ENCODE peak calls at places on chromosome 14, in six cellular contexts. One of them, this sample, is unnamed.

GRCh38 chr14:68968051-68968450 is 11.1 kb downstream of the ACTN1 start:
- DNase-seq in IMR-90: no peak
- DNase-seq in SK-N-SH: no peak
- DNase-seq in astrocyte of the spinal cord: no peak
- DNase-seq in kidney epithelial cell: no peak
- DNase-seq in WTC11: no peak
- DNase-seq in this sample: peak

GRCh38 chr14:36268957-36269734 is 51.3 kb downstream of the MBIP start:
- DNase-seq in IMR-90: no peak
- DNase-seq in SK-N-SH: no peak
- DNase-seq in astrocyte of the spinal cord: no peak
- DNase-seq in kidney epithelial cell: no peak
- DNase-seq in WTC11: no peak
- DNase-seq in this sample: no peak

GRCh38 chr14:98834119-98834518 is 437.9 kb downstream of the BCL11B start:
- DNase-seq in IMR-90: no peak
- DNase-seq in SK-N-SH: no peak
- DNase-seq in astrocyte of the spinal cord: no peak
- DNase-seq in kidney epithelial cell: no peak
- DNase-seq in WTC11: no peak
- DNase-seq in this sample: no peak

GRCh38 chr14:97410667-97411286 is 613.6 kb downstream of the VRK1 start:
- DNase-seq in IMR-90: no peak
- DNase-seq in SK-N-SH: no peak
- DNase-seq in astrocyte of the spinal cord: no peak
- DNase-seq in kidney epithelial cell: no peak
- DNase-seq in WTC11: no peak
- DNase-seq in this sample: no peak

GRCh38 chr14:72855913-72856312 is 38.0 kb downstream of the DPF3 start:
- DNase-seq in IMR-90: peak
- DNase-seq in SK-N-SH: no peak
- DNase-seq in astrocyte of the spinal cord: peak
- DNase-seq in kidney epithelial cell: peak
- DNase-seq in WTC11: no peak
- DNase-seq in this sample: no peak

GRCh38 chr14:22542360-22542759 is 46.7 kb downstream of the DAD1 start:
- DNase-seq in IMR-90: no peak
- DNase-seq in SK-N-SH: no peak
- DNase-seq in astrocyte of the spinal cord: no peak
- DNase-seq in kidney epithelial cell: no peak
- DNase-seq in WTC11: no peak
- DNase-seq in this sample: no peak

GRCh38 chr14:45651906-45652305 is 398.9 kb upstream of the MIS18BP1 start:
- DNase-seq in IMR-90: no peak
- DNase-seq in SK-N-SH: no peak
- DNase-seq in astrocyte of the spinal cord: peak
- DNase-seq in kidney epithelial cell: no peak
- DNase-seq in WTC11: no peak
- DNase-seq in this sample: no peak

GRCh38 chr14:71659165-71659564 is 273.1 kb upstream of the RGS6 start:
- DNase-seq in IMR-90: peak
- DNase-seq in SK-N-SH: no peak
- DNase-seq in astrocyte of the spinal cord: peak
- DNase-seq in kidney epithelial cell: no peak
- DNase-seq in WTC11: no peak
- DNase-seq in this sample: no peak

GRCh38 chr14:39442293-39442692 is 10.1 kb upstream of the FBXO33 start:
- DNase-seq in IMR-90: peak
- DNase-seq in SK-N-SH: no peak
- DNase-seq in astrocyte of the spinal cord: no peak
- DNase-seq in kidney epithelial cell: no peak
- DNase-seq in WTC11: no peak
- DNase-seq in this sample: no peak

GRCh38 chr14:79483472-79483871 is 727.8 kb downstream of the DIO2 start:
- DNase-seq in IMR-90: peak
- DNase-seq in SK-N-SH: no peak
- DNase-seq in astrocyte of the spinal cord: peak
- DNase-seq in kidney epithelial cell: peak
- DNase-seq in WTC11: no peak
- DNase-seq in this sample: no peak

GRCh38 chr14:41925409-41925808 is 318.7 kb downstream of the LRFN5 start:
- DNase-seq in IMR-90: peak
- DNase-seq in SK-N-SH: no peak
- DNase-seq in astrocyte of the spinal cord: peak
- DNase-seq in kidney epithelial cell: no peak
- DNase-seq in WTC11: no peak
- DNase-seq in this sample: no peak

GRCh38 chr14:86003998-86004397 is 474.1 kb downstream of the FLRT2 start:
- DNase-seq in IMR-90: peak
- DNase-seq in SK-N-SH: no peak
- DNase-seq in astrocyte of the spinal cord: peak
- DNase-seq in kidney epithelial cell: no peak
- DNase-seq in WTC11: no peak
- DNase-seq in this sample: peak

GRCh38 chr14:71594828-71595227 is 337.4 kb upstream of the RGS6 start:
- DNase-seq in IMR-90: peak
- DNase-seq in SK-N-SH: no peak
- DNase-seq in astrocyte of the spinal cord: peak
- DNase-seq in kidney epithelial cell: no peak
- DNase-seq in WTC11: no peak
- DNase-seq in this sample: peak

GRCh38 chr14:68135028-68135427 is 315.4 kb downstream of the RAD51B start:
- DNase-seq in IMR-90: no peak
- DNase-seq in SK-N-SH: no peak
- DNase-seq in astrocyte of the spinal cord: no peak
- DNase-seq in kidney epithelial cell: no peak
- DNase-seq in WTC11: no peak
- DNase-seq in this sample: no peak

GRCh38 chr14:100546051-100546443 is 41.2 kb downstream of the BEGAIN start:
- DNase-seq in IMR-90: no peak
- DNase-seq in SK-N-SH: no peak
- DNase-seq in astrocyte of the spinal cord: no peak
- DNase-seq in kidney epithelial cell: no peak
- DNase-seq in WTC11: no peak
- DNase-seq in this sample: no peak

GRCh38 chr14:24367506-24368214 is at the start of gene NFATC4:
- DNase-seq in IMR-90: peak
- DNase-seq in SK-N-SH: peak
- DNase-seq in astrocyte of the spinal cord: peak
- DNase-seq in kidney epithelial cell: peak
- DNase-seq in WTC11: peak
- DNase-seq in this sample: peak

GRCh38 chr14:88588081-88588480 is 25.2 kb downstream of the ZC3H14 start:
- DNase-seq in IMR-90: no peak
- DNase-seq in SK-N-SH: no peak
- DNase-seq in astrocyte of the spinal cord: no peak
- DNase-seq in kidney epithelial cell: no peak
- DNase-seq in WTC11: no peak
- DNase-seq in this sample: no peak

GRCh38 chr14:68884031-68885030 is 91.5 kb upstream of the ZFP36L1 start:
- DNase-seq in IMR-90: peak
- DNase-seq in SK-N-SH: no peak
- DNase-seq in astrocyte of the spinal cord: peak
- DNase-seq in kidney epithelial cell: no peak
- DNase-seq in WTC11: no peak
- DNase-seq in this sample: no peak

GRCh38 chr14:67562776-67563150 is 29.7 kb downstream of the PLEKHH1 start:
- DNase-seq in IMR-90: no peak
- DNase-seq in SK-N-SH: no peak
- DNase-seq in astrocyte of the spinal cord: no peak
- DNase-seq in kidney epithelial cell: no peak
- DNase-seq in WTC11: no peak
- DNase-seq in this sample: no peak

GRCh38 chr14:60563113-60563512 is 54.2 kb downstream of the SIX6 start:
- DNase-seq in IMR-90: peak
- DNase-seq in SK-N-SH: no peak
- DNase-seq in astrocyte of the spinal cord: peak
- DNase-seq in kidney epithelial cell: no peak
- DNase-seq in WTC11: no peak
- DNase-seq in this sample: no peak

GRCh38 chr14:99809376-99809775 is 16.2 kb downstream of the EML1 start:
- DNase-seq in IMR-90: peak
- DNase-seq in SK-N-SH: peak
- DNase-seq in astrocyte of the spinal cord: no peak
- DNase-seq in kidney epithelial cell: no peak
- DNase-seq in WTC11: no peak
- DNase-seq in this sample: no peak

GRCh38 chr14:104895207-104895785 is 29.4 kb upstream of the PLD4 start:
- DNase-seq in IMR-90: no peak
- DNase-seq in SK-N-SH: no peak
- DNase-seq in astrocyte of the spinal cord: no peak
- DNase-seq in kidney epithelial cell: no peak
- DNase-seq in WTC11: no peak
- DNase-seq in this sample: no peak

GRCh38 chr14:93008381-93008780 is 85.4 kb downstream of the CHGA start:
- DNase-seq in IMR-90: peak
- DNase-seq in SK-N-SH: peak
- DNase-seq in astrocyte of the spinal cord: peak
- DNase-seq in kidney epithelial cell: no peak
- DNase-seq in WTC11: no peak
- DNase-seq in this sample: no peak

GRCh38 chr14:70641548-70642312 is at the start of gene TTC9:
- DNase-seq in IMR-90: no peak
- DNase-seq in SK-N-SH: peak
- DNase-seq in astrocyte of the spinal cord: no peak
- DNase-seq in kidney epithelial cell: no peak
- DNase-seq in WTC11: peak
- DNase-seq in this sample: no peak

GRCh38 chr14:95388699-95389098 is 69.0 kb upstream of the CLMN start:
- DNase-seq in IMR-90: no peak
- DNase-seq in SK-N-SH: no peak
- DNase-seq in astrocyte of the spinal cord: no peak
- DNase-seq in kidney epithelial cell: no peak
- DNase-seq in WTC11: no peak
- DNase-seq in this sample: no peak

DNA sequence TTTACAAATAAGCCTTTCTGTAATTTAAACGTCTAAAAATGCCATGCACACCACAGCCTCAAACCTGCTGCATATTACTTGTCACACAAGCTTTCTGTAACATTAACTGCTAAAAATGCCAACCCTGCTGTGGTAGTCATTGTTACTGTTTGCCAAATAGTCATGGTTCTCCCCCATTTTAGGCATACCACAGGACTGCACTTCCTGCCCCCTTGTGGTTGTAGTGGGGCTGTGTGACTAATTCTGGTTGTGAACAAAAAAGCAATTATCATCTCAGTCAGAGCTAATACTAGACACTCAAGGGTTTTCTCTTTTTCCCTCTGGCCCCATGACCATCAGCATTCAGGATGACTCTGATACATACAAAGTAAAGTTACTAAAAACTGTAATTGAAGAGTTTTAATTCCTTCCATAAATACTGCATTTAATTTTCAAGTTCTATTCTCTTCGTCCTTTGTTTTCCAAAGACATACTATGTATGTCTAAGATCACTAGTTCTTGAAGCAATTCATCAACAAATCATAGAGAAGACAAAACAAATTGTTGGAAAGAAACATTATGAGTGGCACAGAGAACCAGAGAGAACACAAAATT is 5.7 kb upstream of the SLC35F4 start:
- DNase-seq in IMR-90: peak
- DNase-seq in SK-N-SH: peak
- DNase-seq in astrocyte of the spinal cord: peak
- DNase-seq in kidney epithelial cell: peak
- DNase-seq in WTC11: peak
- DNase-seq in this sample: peak
- TF ChIP-seq CTCF in IMR-90: peak
- TF ChIP-seq CTCF in SK-N-SH: peak
- TF ChIP-seq CTCF in astrocyte of the spinal cord: peak
- TF ChIP-seq CTCF in kidney epithelial cell: peak
- TF ChIP-seq CTCF in WTC11: peak
- TF ChIP-seq CTCF in this sample: peak

GRCh38 chr14:21356511-21356910 is 27.3 kb downstream of the SUPT16H start:
- DNase-seq in IMR-90: no peak
- DNase-seq in SK-N-SH: no peak
- DNase-seq in astrocyte of the spinal cord: no peak
- DNase-seq in kidney epithelial cell: no peak
- DNase-seq in WTC11: no peak
- DNase-seq in this sample: no peak
- TF ChIP-seq CTCF in IMR-90: no peak
- TF ChIP-seq CTCF in SK-N-SH: no peak
- TF ChIP-seq CTCF in astrocyte of the spinal cord: no peak
- TF ChIP-seq CTCF in kidney epithelial cell: no peak
- TF ChIP-seq CTCF in WTC11: no peak
- TF ChIP-seq CTCF in this sample: no peak

GRCh38 chr14:103729496-103730448 is 14.2 kb downstream of the ZFYVE21 start:
- DNase-seq in IMR-90: no peak
- DNase-seq in SK-N-SH: no peak
- DNase-seq in astrocyte of the spinal cord: no peak
- DNase-seq in kidney epithelial cell: no peak
- DNase-seq in WTC11: no peak
- DNase-seq in this sample: no peak

GRCh38 chr14:103731916-103732867 is 16.6 kb downstream of the ZFYVE21 start:
- DNase-seq in IMR-90: no peak
- DNase-seq in SK-N-SH: no peak
- DNase-seq in astrocyte of the spinal cord: no peak
- DNase-seq in kidney epithelial cell: no peak
- DNase-seq in WTC11: no peak
- DNase-seq in this sample: no peak

GRCh38 chr14:103731481-103731880 is 15.9 kb downstream of the ZFYVE21 start:
- DNase-seq in IMR-90: no peak
- DNase-seq in SK-N-SH: no peak
- DNase-seq in astrocyte of the spinal cord: no peak
- DNase-seq in kidney epithelial cell: no peak
- DNase-seq in WTC11: no peak
- DNase-seq in this sample: no peak

GRCh38 chr14:103728721-103729120 is 13.1 kb downstream of the ZFYVE21 start:
- DNase-seq in IMR-90: no peak
- DNase-seq in SK-N-SH: no peak
- DNase-seq in astrocyte of the spinal cord: no peak
- DNase-seq in kidney epithelial cell: no peak
- DNase-seq in WTC11: no peak
- DNase-seq in this sample: no peak

DNA sequence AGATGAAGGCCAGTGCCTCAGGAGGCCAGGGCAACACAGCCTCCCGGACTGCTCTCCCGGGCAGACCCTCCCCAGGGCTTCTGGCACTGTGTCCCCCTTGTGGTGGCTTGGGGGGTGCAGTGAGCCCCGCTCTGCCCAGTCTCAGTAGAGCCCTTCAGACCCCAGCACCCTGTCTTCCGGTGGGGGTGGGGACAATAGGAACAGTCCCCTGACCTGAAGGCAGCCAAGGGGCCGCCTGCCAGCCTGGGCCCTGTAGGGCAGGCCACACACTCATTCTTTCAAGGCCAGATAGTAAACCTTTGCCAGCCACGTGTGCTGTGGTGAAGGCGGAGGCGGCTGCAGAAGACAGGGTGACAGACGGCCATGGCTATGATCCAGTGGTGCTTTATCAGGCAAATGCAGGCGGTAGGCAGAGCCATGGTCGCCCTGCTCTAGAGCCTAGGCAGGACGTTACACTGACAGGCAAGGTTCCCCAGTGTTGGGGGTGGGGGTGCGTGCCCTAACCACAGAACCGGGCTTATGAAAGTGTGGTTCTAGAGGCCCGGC is 15.0 kb downstream of the ZFYVE21 start:
- DNase-seq in IMR-90: no peak
- DNase-seq in SK-N-SH: peak
- DNase-seq in astrocyte of the spinal cord: no peak
- DNase-seq in kidney epithelial cell: no peak
- DNase-seq in WTC11: no peak
- DNase-seq in this sample: no peak
- TF ChIP-seq CTCF in IMR-90: no peak
- TF ChIP-seq CTCF in SK-N-SH: peak
- TF ChIP-seq CTCF in astrocyte of the spinal cord: peak
- TF ChIP-seq CTCF in kidney epithelial cell: no peak
- TF ChIP-seq CTCF in WTC11: no peak
- TF ChIP-seq CTCF in this sample: no peak

GRCh38 chr14:54488318-54488645 is 498 bp downstream of the GMFB start:
- DNase-seq in IMR-90: no peak
- DNase-seq in SK-N-SH: no peak
- DNase-seq in astrocyte of the spinal cord: no peak
- DNase-seq in kidney epithelial cell: no peak
- DNase-seq in WTC11: no peak
- DNase-seq in this sample: no peak
- TF ChIP-seq CTCF in IMR-90: no peak
- TF ChIP-seq CTCF in SK-N-SH: peak
- TF ChIP-seq CTCF in astrocyte of the spinal cord: peak
- TF ChIP-seq CTCF in kidney epithelial cell: peak
- TF ChIP-seq CTCF in WTC11: no peak
- TF ChIP-seq CTCF in this sample: no peak

This sample was measured in activated CD8-positive, alpha-beta T cell treated with anti-CD3 and anti-CD28 coated beads for 36 hours.